ENCODE peak calls at places on chromosomes 2 and 18, in eight cellular contexts. V is A673, E is NCI-H2029 treated with DMSO at 0.1 percent for 48 hours, K is kidney tubule cell, Q is iris pigment epithelial cell, J is tibial artery, I is neural crest cell, Z is GM20000. D is an unnamed sample.

GRCh38 chr2:238875531-238876231 is 27.8 kb downstream of the TWIST2 start:
- DNase-seq in V (no peak), E (no peak), K (no peak), Q (peak), J (peak), I (no peak), Z (no peak), D (no peak)

GRCh38 chr2:23286765-23287155 is 98.2 kb upstream of the KLHL29 start:
- DNase-seq in V (no peak), E (no peak), K (peak), Q (peak), J (peak), I (no peak), Z (no peak), D (peak)

GRCh38 chr2:224982910-224983688 is 59.2 kb downstream of the DOCK10 start:
- DNase-seq in V (no peak), E (no peak), K (no peak), Q (peak), J (no peak), I (no peak), Z (peak), D (no peak)

GRCh38 chr2:46697830-46698323 is 217.7 kb downstream of the MCFD2 start:
- DNase-seq in V (no peak), E (no peak), K (no peak), Q (no peak), J (no peak), I (no peak), Z (no peak), D (no peak)

GRCh38 chr18:58785171-58785805 is 79.4 kb upstream of the ZNF532 start:
- DNase-seq in V (peak), E (no peak), K (peak), Q (peak), J (no peak), I (no peak), Z (no peak), D (peak)

GRCh38 chr2:162196611-162197010 is 44.6 kb upstream of the GCG start:
- DNase-seq in V (no peak), E (no peak), K (no peak), Q (peak), J (no peak), I (no peak), Z (no peak), D (peak)

GRCh38 chr2:45647986-45648520 is 3.4 kb upstream of the PRKCE start:
- DNase-seq in V (no peak), E (no peak), K (no peak), Q (no peak), J (no peak), I (no peak), Z (no peak), D (no peak)

GRCh38 chr2:138428710-138429440 is 72.7 kb upstream of the SPOPL start:
- DNase-seq in V (no peak), E (no peak), K (no peak), Q (no peak), J (no peak), I (no peak), Z (no peak), D (no peak)

GRCh38 chr18:11859903-11860407 is 8.7 kb downstream of the CHMP1B start:
- DNase-seq in V (no peak), E (no peak), K (peak), Q (peak), J (no peak), I (no peak), Z (no peak), D (peak)

GRCh38 chr2:121172456-121172855 is 112.5 kb downstream of the TFCP2L1 start:
- DNase-seq in V (no peak), E (no peak), K (no peak), Q (no peak), J (no peak), I (no peak), Z (no peak), D (no peak)

GRCh38 chr2:239162141-239162821 is 238.5 kb downstream of the HDAC4 start:
- DNase-seq in V (no peak), E (no peak), K (no peak), Q (no peak), J (peak), I (no peak), Z (no peak), D (no peak)

GRCh38 chr2:172702451-172702850 is 33.2 kb upstream of the RAPGEF4 start:
- DNase-seq in V (no peak), E (no peak), K (no peak), Q (no peak), J (no peak), I (no peak), Z (no peak), D (no peak)

GRCh38 chr2:239482801-239483712 is 82.2 kb upstream of the HDAC4 start:
- DNase-seq in V (no peak), E (no peak), K (no peak), Q (no peak), J (no peak), I (no peak), Z (no peak), D (no peak)

GRCh38 chr2:2147024-2147900 is 183.8 kb downstream of the MYT1L start:
- DNase-seq in V (no peak), E (no peak), K (no peak), Q (no peak), J (no peak), I (no peak), Z (no peak), D (no peak)

GRCh38 chr2:144950874-144951560 is 431.1 kb upstream of the ZEB2 start:
- DNase-seq in V (peak), E (no peak), K (peak), Q (peak), J (no peak), I (no peak), Z (no peak), D (peak)

GRCh38 chr2:98175811-98176210 is 88.8 kb downstream of the VWA3B start:
- DNase-seq in V (no peak), E (no peak), K (no peak), Q (no peak), J (no peak), I (no peak), Z (peak), D (no peak)

GRCh38 chr18:55047546-55047945 is 88.3 kb upstream of the CCDC68 start:
- DNase-seq in V (no peak), E (no peak), K (peak), Q (peak), J (no peak), I (no peak), Z (no peak), D (peak)

GRCh38 chr2:193783681-193784080 is 1588.9 kb upstream of the TMEFF2 start:
- DNase-seq in V (no peak), E (no peak), K (no peak), Q (peak), J (no peak), I (no peak), Z (no peak), D (no peak)

GRCh38 chr2:44981714-44982108 is 27.5 kb downstream of the SIX2 start:
- DNase-seq in V (peak), E (peak), K (peak), Q (peak), J (peak), I (peak), Z (peak), D (peak)

GRCh38 chr2:97654324-97654723 is 8.5 kb downstream of the COX5B start:
- DNase-seq in V (no peak), E (no peak), K (no peak), Q (no peak), J (no peak), I (no peak), Z (peak), D (no peak)

GRCh38 chr2:227862227-227862740 is 9.1 kb upstream of the DAW1 start:
- DNase-seq in V (peak), E (peak), K (peak), Q (peak), J (no peak), I (peak), Z (peak), D (no peak)

GRCh38 chr18:48208432-48208948 is 200.7 kb downstream of the ZBTB7C start:
- DNase-seq in V (no peak), E (no peak), K (no peak), Q (no peak), J (no peak), I (no peak), Z (no peak), D (no peak)

GRCh38 chr2:61928816-61929471 is 23.5 kb downstream of the COMMD1 start:
- DNase-seq in V (no peak), E (no peak), K (no peak), Q (peak), J (no peak), I (no peak), Z (no peak), D (peak)

GRCh38 chr2:100214265-100214961 is 72.0 kb upstream of the AFF3 start:
- DNase-seq in V (no peak), E (no peak), K (no peak), Q (peak), J (peak), I (no peak), Z (no peak), D (no peak)

GRCh38 chr2:149098722-149099121 is 60.2 kb downstream of the LYPD6B start:
- DNase-seq in V (peak), E (no peak), K (peak), Q (peak), J (no peak), I (no peak), Z (no peak), D (no peak)

GRCh38 chr2:201404699-201405275 is 46.5 kb downstream of the TRAK2 start:
- DNase-seq in V (no peak), E (no peak), K (peak), Q (no peak), J (no peak), I (no peak), Z (no peak), D (no peak)

D was measured in NCI-H226.